ENCODE peak calls at places on chromosomes 11 and 22, in six cellular contexts. One of them, this sample, is unnamed.

GRCh38 chr11:82767123-82767522 is 33.5 kb upstream of the FAM181B start:
- DNase-seq in HS-27A: no peak
- DNase-seq in left cardiac atrium: no peak
- DNase-seq in ELR: no peak
- DNase-seq in NCI-H748 treated with DMSO at 0.1 percent for 48 hours: no peak
- DNase-seq in MG63: no peak
- DNase-seq in this sample: no peak

GRCh38 chr11:17633987-17634775 is 85.2 kb upstream of the MYOD1 start:
- DNase-seq in HS-27A: no peak
- DNase-seq in left cardiac atrium: no peak
- DNase-seq in ELR: no peak
- DNase-seq in NCI-H748 treated with DMSO at 0.1 percent for 48 hours: no peak
- DNase-seq in MG63: no peak
- DNase-seq in this sample: no peak

GRCh38 chr22:46584081-46584903 is 35.9 kb upstream of the GRAMD4 start:
- DNase-seq in HS-27A: no peak
- DNase-seq in left cardiac atrium: peak
- DNase-seq in ELR: no peak
- DNase-seq in NCI-H748 treated with DMSO at 0.1 percent for 48 hours: no peak
- DNase-seq in MG63: no peak
- DNase-seq in this sample: no peak

GRCh38 chr22:32775957-32776356 is 25.5 kb upstream of the TIMP3 start:
- DNase-seq in HS-27A: no peak
- DNase-seq in left cardiac atrium: no peak
- DNase-seq in ELR: peak
- DNase-seq in NCI-H748 treated with DMSO at 0.1 percent for 48 hours: no peak
- DNase-seq in MG63: peak
- DNase-seq in this sample: no peak

GRCh38 chr11:8777907-8778767 is 95.5 kb downstream of the RPL27A start:
- DNase-seq in HS-27A: no peak
- DNase-seq in left cardiac atrium: peak
- DNase-seq in ELR: no peak
- DNase-seq in NCI-H748 treated with DMSO at 0.1 percent for 48 hours: no peak
- DNase-seq in MG63: peak
- DNase-seq in this sample: no peak

GRCh38 chr22:38109391-38110000 is 988 bp downstream of the BAIAP2L2 start:
- DNase-seq in HS-27A: no peak
- DNase-seq in left cardiac atrium: no peak
- DNase-seq in ELR: no peak
- DNase-seq in NCI-H748 treated with DMSO at 0.1 percent for 48 hours: no peak
- DNase-seq in MG63: no peak
- DNase-seq in this sample: no peak

GRCh38 chr11:70862093-70862492 is 390.3 kb downstream of the SHANK2 start:
- DNase-seq in HS-27A: no peak
- DNase-seq in left cardiac atrium: no peak
- DNase-seq in ELR: no peak
- DNase-seq in NCI-H748 treated with DMSO at 0.1 percent for 48 hours: peak
- DNase-seq in MG63: no peak
- DNase-seq in this sample: peak

GRCh38 chr22:49701380-49702067 is 126.1 kb downstream of the BRD1 start:
- DNase-seq in HS-27A: no peak
- DNase-seq in left cardiac atrium: no peak
- DNase-seq in ELR: no peak
- DNase-seq in NCI-H748 treated with DMSO at 0.1 percent for 48 hours: no peak
- DNase-seq in MG63: no peak
- DNase-seq in this sample: no peak

GRCh38 chr11:37657645-37658044 is 1059.6 kb upstream of the RAG2 start:
- DNase-seq in HS-27A: peak
- DNase-seq in left cardiac atrium: no peak
- DNase-seq in ELR: peak
- DNase-seq in NCI-H748 treated with DMSO at 0.1 percent for 48 hours: no peak
- DNase-seq in MG63: no peak
- DNase-seq in this sample: no peak

GRCh38 chr22:27173530-27173929 is 516.1 kb downstream of the MIAT start:
- DNase-seq in HS-27A: no peak
- DNase-seq in left cardiac atrium: no peak
- DNase-seq in ELR: no peak
- DNase-seq in NCI-H748 treated with DMSO at 0.1 percent for 48 hours: no peak
- DNase-seq in MG63: no peak
- DNase-seq in this sample: no peak

GRCh38 chr11:45021001-45021400 is 70.3 kb upstream of the TP53I11 start:
- DNase-seq in HS-27A: no peak
- DNase-seq in left cardiac atrium: no peak
- DNase-seq in ELR: no peak
- DNase-seq in NCI-H748 treated with DMSO at 0.1 percent for 48 hours: no peak
- DNase-seq in MG63: no peak
- DNase-seq in this sample: no peak

GRCh38 chr11:98835336-98835735 is 185.4 kb upstream of the CNTN5 start:
- DNase-seq in HS-27A: no peak
- DNase-seq in left cardiac atrium: no peak
- DNase-seq in ELR: no peak
- DNase-seq in NCI-H748 treated with DMSO at 0.1 percent for 48 hours: no peak
- DNase-seq in MG63: no peak
- DNase-seq in this sample: no peak

GRCh38 chr11:115741376-115741775 is 237.2 kb upstream of the CADM1 start:
- DNase-seq in HS-27A: no peak
- DNase-seq in left cardiac atrium: no peak
- DNase-seq in ELR: no peak
- DNase-seq in NCI-H748 treated with DMSO at 0.1 percent for 48 hours: peak
- DNase-seq in MG63: peak
- DNase-seq in this sample: no peak

GRCh38 chr11:74989269-74989655 is 529 bp downstream of the NEU3 start:
- DNase-seq in HS-27A: peak
- DNase-seq in left cardiac atrium: no peak
- DNase-seq in ELR: peak
- DNase-seq in NCI-H748 treated with DMSO at 0.1 percent for 48 hours: no peak
- DNase-seq in MG63: peak
- DNase-seq in this sample: no peak